ENCODE peak calls at places on chromosomes 3 and 15, in ten cellular contexts. Z is NT2/D1, G is glutamatergic neuron, N is GM23248, S is non-pigmented ciliary epithelial cell, H is EL, Q is mammary epithelial cell, I is epithelial cell of prostate, T is cardiac fibroblast, O is iPS-NIHi11. E is an unnamed sample.

GRCh38 chr3:129013491-129013891 is 12.4 kb downstream of the EFCC1 start:
- DNase-seq in Z (no peak), G (no peak), N (peak; percentile 23), S (no peak), H (peak; percentile 20), Q (no peak), I (no peak), T (no peak), O (no peak), E (peak; percentile 55)

GRCh38 chr15:32998979-32999677 is 195.4 kb downstream of the FMN1 start:
- DNase-seq in Z (no peak), G (no peak), N (no peak), S (no peak), H (no peak), Q (no peak), I (no peak), T (peak; percentile 61), O (no peak), E (no peak)

GRCh38 chr15:48285329-48286214 is 45.7 kb upstream of the DUT start:
- DNase-seq in Z (peak; percentile 74), G (peak; percentile 22), N (peak; percentile 77), S (peak; percentile 78), H (peak; percentile 76), Q (peak; percentile 63), I (peak; percentile 31), T (peak; percentile 83), O (peak; percentile 74), E (peak; percentile 93)

GRCh38 chr3:78634316-78634715 is 1133.5 kb downstream of the ROBO1 start:
- DNase-seq in Z (no peak), G (no peak), N (no peak), S (peak; percentile 31), H (no peak), Q (no peak), I (no peak), T (no peak), O (no peak), E (no peak)

GRCh38 chr3:51559961-51560360 is 21.4 kb downstream of the RAD54L2 start:
- DNase-seq in Z (no peak), G (no peak), N (no peak), S (no peak), H (no peak), Q (no peak), I (no peak), T (no peak), O (no peak), E (peak; percentile 27)

GRCh38 chr3:9316881-9317341 is 45.9 kb upstream of the THUMPD3 start:
- DNase-seq in Z (peak; percentile 69), G (no peak), N (peak; percentile 76), S (no peak), H (peak; percentile 77), Q (peak; percentile 51), I (no peak), T (peak; percentile 60), O (peak; percentile 41), E (peak; percentile 60)

GRCh38 chr3:25429441-25429907 is 1.4 kb downstream of the RARB start:
- DNase-seq in Z (no peak), G (no peak), N (no peak), S (no peak), H (no peak), Q (peak; percentile 39), I (no peak), T (no peak), O (no peak), E (no peak)

GRCh38 chr3:24407980-24408460 is 86.6 kb downstream of the THRB start:
- DNase-seq in Z (no peak), G (no peak), N (no peak), S (no peak), H (no peak), Q (no peak), I (no peak), T (no peak), O (no peak), E (no peak)

GRCh38 chr3:88150371-88150770 is 612 bp downstream of the C3orf38 start:
- DNase-seq in Z (no peak), G (no peak), N (peak; percentile 66), S (no peak), H (no peak), Q (peak; percentile 21), I (no peak), T (peak; percentile 26), O (no peak), E (no peak)

GRCh38 chr15:72758195-72758594 is 25.4 kb downstream of the ADPGK start:
- DNase-seq in Z (peak; percentile 82), G (no peak), N (peak; percentile 94), S (peak; percentile 89), H (peak; percentile 86), Q (peak; percentile 81), I (peak; percentile 29), T (peak; percentile 93), O (no peak), E (no peak)

GRCh38 chr15:31366169-31366734 is 39.6 kb downstream of the KLF13 start:
- DNase-seq in Z (no peak), G (no peak), N (peak; percentile 40), S (no peak), H (peak; percentile 6), Q (peak; percentile 32), I (no peak), T (peak; percentile 53), O (no peak), E (peak; percentile 54)

GRCh38 chr15:60065951-60066350 is 61.8 kb downstream of the FOXB1 start:
- DNase-seq in Z (no peak), G (no peak), N (no peak), S (no peak), H (no peak), Q (no peak), I (no peak), T (peak; percentile 42), O (no peak), E (no peak)

GRCh38 chr15:31852933-31853332 is 177.4 kb upstream of the CHRNA7 start:
- DNase-seq in Z (no peak), G (no peak), N (no peak), S (no peak), H (no peak), Q (no peak), I (no peak), T (no peak), O (no peak), E (no peak)

GRCh38 chr3:177371903-177372302 is 174.6 kb upstream of the TBL1XR1 start:
- DNase-seq in Z (no peak), G (no peak), N (no peak), S (no peak), H (no peak), Q (no peak), I (no peak), T (no peak), O (no peak), E (no peak)

GRCh38 chr3:167739190-167739589 is 3.7 kb downstream of the SERPINI1 start:
- DNase-seq in Z (no peak), G (no peak), N (no peak), S (no peak), H (no peak), Q (no peak), I (no peak), T (no peak), O (no peak), E (no peak)

GRCh38 chr3:105414841-105415240 is 48.1 kb downstream of the ALCAM start:
- DNase-seq in Z (no peak), G (no peak), N (no peak), S (no peak), H (no peak), Q (no peak), I (no peak), T (peak; percentile 32), O (no peak), E (no peak)

GRCh38 chr3:36729204-36730056 is 34.9 kb downstream of the DCLK3 start:
- DNase-seq in Z (peak; percentile 27), G (no peak), N (peak; percentile 67), S (peak; percentile 41), H (peak; percentile 51), Q (peak; percentile 28), I (no peak), T (peak; percentile 79), O (peak; percentile 49), E (peak; percentile 59)

E was measured in GM23338.